ENCODE peak calls at places on chromosomes 11 and 22, in nine cellular contexts. Q is HL-60, B is transverse colon, F is spleen, U is GM23338, C is endothelial cell of umbilical vein, A is SK-N-SH, O is K562, D is breast epithelium. Y is an unnamed sample.

GRCh38 chr11:18633256-18634139 is 644 bp downstream of the SPTY2D1 start:
- DNase-seq in B (peak; percentile 15), A (peak; percentile 54), F (no peak), D (no peak), C (no peak), Q (no peak), U (peak; percentile 10), O (no peak), Y (no peak)

GRCh38 chr22:17974703-17975372 is 49.5 kb downstream of the MICAL3 start:
- DNase-seq in F (no peak), D (no peak), Q (no peak), C (no peak), O (no peak), A (no peak), U (no peak), B (no peak), Y (no peak)

GRCh38 chr11:10317281-10317755 is 12.4 kb downstream of the ADM start:
- DNase-seq in Q (no peak), U (no peak), F (no peak), B (no peak), A (no peak), D (no peak), O (no peak), C (no peak), Y (no peak)

GRCh38 chr22:33728847-33729246 is 191.4 kb downstream of the LARGE1 start:
- DNase-seq in D (no peak), F (no peak), A (no peak), Q (no peak), O (no peak), C (no peak), U (no peak), B (no peak), Y (no peak)

GRCh38 chr11:2304156-2305139 is 2.6 kb downstream of the TSPAN32 start:
- DNase-seq in C (no peak), A (peak; percentile 38), F (peak; percentile 76), U (no peak), B (no peak), O (no peak), Q (no peak), D (no peak), Y (no peak)

GRCh38 chr11:73532310-73532709 is 65.6 kb downstream of the FAM168A start:
- DNase-seq in D (no peak), A (no peak), Q (no peak), U (no peak), O (no peak), F (no peak), C (no peak), B (no peak), Y (no peak)

GRCh38 chr11:650482-650881 is 13.4 kb downstream of the DRD4 start:
- DNase-seq in A (no peak), U (no peak), B (no peak), D (no peak), Q (no peak), O (no peak), C (no peak), F (no peak), Y (no peak)

GRCh38 chr11:48013269-48013901 is 33.0 kb downstream of the PTPRJ start:
- DNase-seq in B (peak; percentile 50), U (no peak), Q (peak; percentile 52), D (peak; percentile 36), A (no peak), O (no peak), F (peak; percentile 93), C (peak; percentile 43), Y (peak; percentile 27)

GRCh38 chr11:11502303-11502828 is 119.4 kb downstream of the GALNT18 start:
- DNase-seq in D (no peak), F (no peak), O (no peak), A (peak; percentile 47), B (no peak), Q (no peak), U (no peak), C (no peak), Y (peak; percentile 63)

GRCh38 chr11:69333149-69333710 is 39.3 kb downstream of the MYEOV start:
- DNase-seq in A (no peak), Q (no peak), F (no peak), D (no peak), B (no peak), O (no peak), C (no peak), U (no peak), Y (no peak)

GRCh38 chr11:117230286-117230961 is 1.4 kb downstream of the PCSK7 start:
- DNase-seq in B (no peak), F (no peak), A (no peak), C (no peak), O (no peak), Q (no peak), U (no peak), D (no peak), Y (no peak)

GRCh38 chr11:107791343-107792048 is 67.1 kb downstream of the SLC35F2 start:
- DNase-seq in F (no peak), U (no peak), A (no peak), D (no peak), O (no peak), Q (no peak), C (no peak), B (no peak), Y (no peak)

GRCh38 chr22:30906411-30906810 is 62.2 kb downstream of the MORC2 start:
- DNase-seq in F (no peak), B (no peak), C (no peak), D (no peak), U (no peak), Q (no peak), O (no peak), A (no peak), Y (no peak)

GRCh38 chr11:47617417-47617809 is 23.2 kb upstream of the C1QTNF4 start:
- DNase-seq in F (no peak), B (no peak), O (no peak), C (peak; percentile 26), A (no peak), Q (no peak), D (no peak), U (no peak), Y (no peak)

GRCh38 chr11:64148200-64148916 is 17.6 kb downstream of the MACROD1 start:
- DNase-seq in B (peak; percentile 72), D (peak; percentile 57), U (peak; percentile 86), C (peak; percentile 73), O (peak; percentile 78), Q (peak; percentile 28), F (peak; percentile 91), A (peak; percentile 90), Y (peak; percentile 74)
- H3K4me3 ChIP-seq in B (no peak overlapping the region), D (peak overlapping the region; percentile 47), U (peak overlapping the region; percentile 5), C (no peak overlapping the region), O (no peak overlapping the region), Q (no peak overlapping the region), F (no peak overlapping the region), A (peak overlapping the region; percentile 40), Y (peak overlapping the region; percentile 16)

GRCh38 chr11:122642472-122642922 is 13.0 kb upstream of the UBASH3B start:
- DNase-seq in B (no peak), D (no peak), A (no peak), F (no peak), O (no peak), U (no peak), C (peak; percentile 60), Q (no peak), Y (no peak)
- TF ChIP-seq POLR2AphosphoS5 in B (no peak), D (no peak), A (peak; percentile 69), F (no peak), O (no peak), U (no peak), C (peak; percentile 89), Q (no peak), Y (no peak)

GRCh38 chr11:96103102-96103501 is 179.2 kb upstream of the MTMR2 start:
- DNase-seq in O (peak; percentile 22), F (no peak), C (no peak), B (no peak), A (no peak), Q (no peak), U (no peak), D (no peak), Y (no peak)
- H3K4me3 ChIP-seq in O (no peak overlapping the region), F (no peak overlapping the region), C (no peak overlapping the region), B (no peak overlapping the region), A (peak overlapping the region; percentile 4), Q (no peak overlapping the region), U (no peak overlapping the region), D (no peak overlapping the region), Y (no peak overlapping the region)

DNA sequence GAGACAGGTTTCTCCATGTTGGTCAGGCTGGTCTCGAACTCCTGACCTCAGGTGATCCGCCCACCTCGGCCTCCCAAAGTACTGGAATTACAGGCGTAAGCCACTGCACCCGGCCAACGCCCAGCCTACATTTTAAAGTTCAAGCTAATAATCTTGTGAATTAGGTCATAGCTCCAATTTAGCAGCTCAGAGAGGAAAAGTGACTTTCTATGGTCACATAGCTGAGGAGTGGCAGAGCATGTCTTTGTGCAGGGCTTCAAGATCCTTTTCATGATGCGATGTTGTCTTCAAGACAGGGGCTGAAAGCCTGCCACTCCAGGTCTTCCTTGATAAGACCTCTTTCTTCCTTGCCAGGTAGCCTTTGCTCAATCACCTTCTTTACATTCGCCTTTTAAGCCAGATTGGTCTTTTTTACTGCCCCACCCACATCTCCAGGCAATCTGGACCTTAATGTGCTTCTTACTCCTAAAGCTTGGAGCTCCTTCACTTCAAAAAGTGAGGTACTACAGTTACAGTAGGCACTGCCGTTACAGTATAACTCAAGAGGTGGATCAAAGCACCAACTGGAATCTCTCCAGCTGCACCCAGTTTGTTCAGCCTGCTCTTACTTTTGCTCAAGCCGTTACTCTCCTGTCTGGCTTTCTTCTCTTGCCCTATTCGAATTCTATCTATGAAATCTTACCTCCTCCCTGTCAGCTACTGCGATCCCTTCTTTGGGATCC is 18.2 kb downstream of the YWHAH start:
- DNase-seq in D (no peak), U (no peak), F (peak; percentile 17), C (no peak), O (no peak), Q (no peak), A (no peak), B (no peak), Y (no peak)
- TF ChIP-seq POLR2AphosphoS5 in D (no peak), U (no peak), F (no peak), C (no peak), O (no peak), Q (no peak), A (no peak), B (no peak), Y (no peak)

GRCh38 chr22:45308624-45309421 is 911 bp upstream of the FAM118A start:
- DNase-seq in U (peak; percentile 37), A (no peak), C (no peak), D (peak; percentile 35), O (no peak), Q (peak; percentile 49), B (peak; percentile 42), F (peak; percentile 87), Y (no peak)
- H3K4me3 ChIP-seq in U (peak overlapping the region; percentile 95), A (peak overlapping the region; percentile 90), C (no peak overlapping the region), D (peak overlapping the region; percentile 100), O (peak overlapping the region; percentile 24), Q (peak overlapping the region; percentile 27), B (peak overlapping the region; percentile 80), F (peak overlapping the region; percentile 81), Y (peak overlapping the region; percentile 95)

Y was measured in prostate gland.